ENCODE peak calls at places on chromosomes 12 and 14, in five cellular contexts. I is stimulated activated CD4-positive, alpha-beta T cell treated with anti-CD3 and anti-CD28 coated beads, TNF-alpha, amount 100 ng/mL, for 1 hour; O is ascending aorta; Z is tibial artery; N is K562. M is an unnamed sample.

GRCh38 chr14:97894552-97894951 is 1097.4 kb downstream of the VRK1 start:
- DNase-seq in I (no peak), O (no peak), Z (no peak), N (no peak), M (no peak)

GRCh38 chr12:16062611-16063010 is 151.5 kb downstream of the DERA start:
- DNase-seq in I (no peak), O (no peak), Z (no peak), N (no peak), M (no peak)

GRCh38 chr12:96422192-96422591 is 22.0 kb upstream of the CDK17 start:
- DNase-seq in I (no peak), O (no peak), Z (no peak), N (no peak), M (no peak)

GRCh38 chr12:24864796-24865125 is 84.1 kb downstream of the BCAT1 start:
- DNase-seq in I (no peak), O (no peak), Z (no peak), N (no peak), M (no peak)

GRCh38 chr12:105256921-105257320 is 20.9 kb upstream of the APPL2 start:
- DNase-seq in I (no peak), O (no peak), Z (no peak), N (no peak), M (no peak)

GRCh38 chr12:45934956-45935355 is 55.4 kb downstream of the SCAF11 start:
- DNase-seq in I (no peak), O (no peak), Z (no peak), N (no peak), M (no peak)

GRCh38 chr12:49328816-49329215 is 5.8 kb downstream of the TROAP start:
- DNase-seq in I (no peak), O (no peak), Z (no peak), N (no peak), M (no peak)

GRCh38 chr12:67068204-67068731 is 200.9 kb upstream of the CAND1 start:
- DNase-seq in I (peak), O (no peak), Z (no peak), N (no peak), M (peak)

GRCh38 chr12:107344035-107344808 is 250.9 kb upstream of the CRY1 start:
- DNase-seq in I (no peak), O (no peak), Z (no peak), N (no peak), M (no peak)

GRCh38 chr14:51575225-51576111 is 76.2 kb upstream of the FRMD6 start:
- DNase-seq in I (no peak), O (no peak), Z (no peak), N (no peak), M (no peak)

GRCh38 chr12:48788852-48789775 is at the start of gene ADCY6:
- DNase-seq in I (no peak), O (no peak), Z (peak), N (peak), M (peak)

M was measured in head of caudate nucleus.